ENCODE peak calls at places on chromosomes 6 and 20, in ten cellular contexts. One of them, this sample, is unnamed.
A peak's percentile ranks its signal among the peaks of the same experiment; 100 is the strongest.

GRCh38 chr6:170028629-170029345 is 262.1 kb downstream of the DLL1 start:
- DNase-seq in naive B cell: no peak
- DNase-seq in cardiac muscle cell: no peak
- DNase-seq in GM13976: no peak
- DNase-seq in AG09309: no peak
- DNase-seq in iPS-NIHi11: no peak
- DNase-seq in IMR-90: no peak
- DNase-seq in memory B cell: no peak
- DNase-seq in LoVo: no peak
- DNase-seq in GM10248: no peak
- DNase-seq in this sample: no peak

GRCh38 chr6:106125925-106126435 is 39.8 kb downstream of the PRDM1 start:
- DNase-seq in naive B cell: no peak
- DNase-seq in cardiac muscle cell: no peak
- DNase-seq in GM13976: peak; percentile 44
- DNase-seq in AG09309: no peak
- DNase-seq in iPS-NIHi11: no peak
- DNase-seq in IMR-90: no peak
- DNase-seq in memory B cell: no peak
- DNase-seq in LoVo: peak; percentile 57
- DNase-seq in GM10248: peak; percentile 52
- DNase-seq in this sample: peak; percentile 60

GRCh38 chr6:10759884-10760329 is 12.3 kb downstream of the TMEM14B start:
- DNase-seq in naive B cell: no peak
- DNase-seq in cardiac muscle cell: peak; percentile 25
- DNase-seq in GM13976: no peak
- DNase-seq in AG09309: no peak
- DNase-seq in iPS-NIHi11: no peak
- DNase-seq in IMR-90: peak; percentile 89
- DNase-seq in memory B cell: no peak
- DNase-seq in LoVo: peak; percentile 28
- DNase-seq in GM10248: no peak
- DNase-seq in this sample: no peak

GRCh38 chr20:36752582-36752981 is 6.7 kb upstream of the NDRG3 start:
- DNase-seq in naive B cell: no peak
- DNase-seq in cardiac muscle cell: no peak
- DNase-seq in GM13976: no peak
- DNase-seq in AG09309: no peak
- DNase-seq in iPS-NIHi11: no peak
- DNase-seq in IMR-90: no peak
- DNase-seq in memory B cell: no peak
- DNase-seq in LoVo: no peak
- DNase-seq in GM10248: no peak
- DNase-seq in this sample: no peak

GRCh38 chr20:35662541-35662940 is 2.2 kb downstream of the CPNE1 start:
- DNase-seq in naive B cell: no peak
- DNase-seq in cardiac muscle cell: no peak
- DNase-seq in GM13976: no peak
- DNase-seq in AG09309: no peak
- DNase-seq in iPS-NIHi11: no peak
- DNase-seq in IMR-90: no peak
- DNase-seq in memory B cell: no peak
- DNase-seq in LoVo: no peak
- DNase-seq in GM10248: no peak
- DNase-seq in this sample: no peak

GRCh38 chr20:38242848-38243449 is 17.6 kb downstream of the KIAA1755 start:
- DNase-seq in naive B cell: no peak
- DNase-seq in cardiac muscle cell: no peak
- DNase-seq in GM13976: no peak
- DNase-seq in AG09309: no peak
- DNase-seq in iPS-NIHi11: no peak
- DNase-seq in IMR-90: no peak
- DNase-seq in memory B cell: no peak
- DNase-seq in LoVo: no peak
- DNase-seq in GM10248: no peak
- DNase-seq in this sample: no peak

GRCh38 chr6:159311618-159312017 is 142.4 kb downstream of the FNDC1 start:
- DNase-seq in naive B cell: no peak
- DNase-seq in cardiac muscle cell: peak; percentile 5
- DNase-seq in GM13976: no peak
- DNase-seq in AG09309: no peak
- DNase-seq in iPS-NIHi11: no peak
- DNase-seq in IMR-90: no peak
- DNase-seq in memory B cell: no peak
- DNase-seq in LoVo: no peak
- DNase-seq in GM10248: no peak
- DNase-seq in this sample: no peak

GRCh38 chr6:152975204-152975915 is 7.5 kb downstream of the FBXO5 start:
- DNase-seq in naive B cell: no peak
- DNase-seq in cardiac muscle cell: peak; percentile 38
- DNase-seq in GM13976: no peak
- DNase-seq in AG09309: no peak
- DNase-seq in iPS-NIHi11: no peak
- DNase-seq in IMR-90: no peak
- DNase-seq in memory B cell: no peak
- DNase-seq in LoVo: no peak
- DNase-seq in GM10248: no peak
- DNase-seq in this sample: no peak

GRCh38 chr6:144285798-144286502 is 815 bp downstream of the UTRN start:
- DNase-seq in naive B cell: peak; percentile 37
- DNase-seq in cardiac muscle cell: peak; percentile 57
- DNase-seq in GM13976: peak; percentile 62
- DNase-seq in AG09309: no peak
- DNase-seq in iPS-NIHi11: peak; percentile 52
- DNase-seq in IMR-90: peak; percentile 30
- DNase-seq in memory B cell: peak; percentile 41
- DNase-seq in LoVo: peak; percentile 41
- DNase-seq in GM10248: peak; percentile 51
- DNase-seq in this sample: peak; percentile 35

This sample was measured in GM06990.